ENCODE peak calls at places on chromosomes 6 and 20, in ten cellular contexts. One of them, this sample, is unnamed.

GRCh38 chr6:33073431-33073871 is at the start of gene HLA-DPA1:
- DNase-seq in A549: peak
- DNase-seq in thoracic aorta: no peak
- DNase-seq in fibroblast of lung: no peak
- DNase-seq in CD8-positive, alpha-beta T cell: peak
- DNase-seq in effector memory CD4-positive, alpha-beta T cell: no peak
- DNase-seq in ovary: no peak
- DNase-seq in caudate nucleus: no peak
- DNase-seq in GM12878: peak
- DNase-seq in pancreas: no peak
- DNase-seq in this sample: no peak

GRCh38 chr6:159758031-159759001 is 3.5 kb upstream of the ACAT2 start:
- DNase-seq in pancreas: no peak
- DNase-seq in caudate nucleus: no peak
- DNase-seq in thoracic aorta: no peak
- DNase-seq in ovary: no peak
- DNase-seq in CD8-positive, alpha-beta T cell: no peak
- DNase-seq in GM12878: no peak
- DNase-seq in effector memory CD4-positive, alpha-beta T cell: no peak
- DNase-seq in A549: peak
- DNase-seq in fibroblast of lung: peak
- DNase-seq in this sample: no peak

GRCh38 chr6:118509009-118509617 is 39.0 kb upstream of the PLN start:
- DNase-seq in CD8-positive, alpha-beta T cell: no peak
- DNase-seq in caudate nucleus: no peak
- DNase-seq in A549: peak
- DNase-seq in thoracic aorta: no peak
- DNase-seq in GM12878: no peak
- DNase-seq in fibroblast of lung: peak
- DNase-seq in ovary: no peak
- DNase-seq in effector memory CD4-positive, alpha-beta T cell: no peak
- DNase-seq in pancreas: no peak
- DNase-seq in this sample: no peak

GRCh38 chr6:54993948-54994347 is 147.4 kb downstream of the FAM83B start:
- DNase-seq in thoracic aorta: no peak
- DNase-seq in GM12878: no peak
- DNase-seq in fibroblast of lung: no peak
- DNase-seq in A549: no peak
- DNase-seq in effector memory CD4-positive, alpha-beta T cell: no peak
- DNase-seq in ovary: no peak
- DNase-seq in pancreas: no peak
- DNase-seq in CD8-positive, alpha-beta T cell: no peak
- DNase-seq in caudate nucleus: no peak
- DNase-seq in this sample: no peak

GRCh38 chr6:138160329-138161117 is 1.2 kb upstream of the ARFGEF3 start:
- DNase-seq in A549: no peak
- DNase-seq in thoracic aorta: no peak
- DNase-seq in effector memory CD4-positive, alpha-beta T cell: no peak
- DNase-seq in ovary: no peak
- DNase-seq in pancreas: no peak
- DNase-seq in fibroblast of lung: no peak
- DNase-seq in caudate nucleus: no peak
- DNase-seq in GM12878: no peak
- DNase-seq in CD8-positive, alpha-beta T cell: no peak
- DNase-seq in this sample: no peak

GRCh38 chr6:47062346-47062745 is 20.2 kb upstream of the ADGRF1 start:
- DNase-seq in GM12878: no peak
- DNase-seq in effector memory CD4-positive, alpha-beta T cell: no peak
- DNase-seq in thoracic aorta: no peak
- DNase-seq in pancreas: no peak
- DNase-seq in fibroblast of lung: no peak
- DNase-seq in CD8-positive, alpha-beta T cell: no peak
- DNase-seq in caudate nucleus: no peak
- DNase-seq in ovary: no peak
- DNase-seq in A549: no peak
- DNase-seq in this sample: no peak

GRCh38 chr6:6696867-6697531 is 108.5 kb downstream of the LY86 start:
- DNase-seq in caudate nucleus: no peak
- DNase-seq in A549: peak
- DNase-seq in CD8-positive, alpha-beta T cell: no peak
- DNase-seq in ovary: peak
- DNase-seq in pancreas: peak
- DNase-seq in effector memory CD4-positive, alpha-beta T cell: no peak
- DNase-seq in fibroblast of lung: peak
- DNase-seq in thoracic aorta: no peak
- DNase-seq in GM12878: no peak
- DNase-seq in this sample: peak

GRCh38 chr6:10643214-10643641 is 51.2 kb downstream of the C6orf52 start:
- DNase-seq in thoracic aorta: no peak
- DNase-seq in ovary: no peak
- DNase-seq in CD8-positive, alpha-beta T cell: no peak
- DNase-seq in fibroblast of lung: no peak
- DNase-seq in A549: no peak
- DNase-seq in pancreas: no peak
- DNase-seq in caudate nucleus: no peak
- DNase-seq in GM12878: no peak
- DNase-seq in effector memory CD4-positive, alpha-beta T cell: no peak
- DNase-seq in this sample: no peak

GRCh38 chr6:14035448-14035847 is 82.1 kb upstream of the CD83 start:
- DNase-seq in caudate nucleus: no peak
- DNase-seq in effector memory CD4-positive, alpha-beta T cell: no peak
- DNase-seq in CD8-positive, alpha-beta T cell: no peak
- DNase-seq in pancreas: peak
- DNase-seq in A549: no peak
- DNase-seq in GM12878: no peak
- DNase-seq in thoracic aorta: no peak
- DNase-seq in fibroblast of lung: peak
- DNase-seq in ovary: no peak
- DNase-seq in this sample: no peak

GRCh38 chr6:11983306-11983705 is 28.8 kb upstream of the HIVEP1 start:
- DNase-seq in effector memory CD4-positive, alpha-beta T cell: no peak
- DNase-seq in A549: no peak
- DNase-seq in fibroblast of lung: no peak
- DNase-seq in CD8-positive, alpha-beta T cell: no peak
- DNase-seq in pancreas: no peak
- DNase-seq in thoracic aorta: no peak
- DNase-seq in ovary: no peak
- DNase-seq in GM12878: no peak
- DNase-seq in caudate nucleus: no peak
- DNase-seq in this sample: no peak

GRCh38 chr20:19807901-19808300 is 49.8 kb downstream of the RIN2 start:
- DNase-seq in pancreas: no peak
- DNase-seq in thoracic aorta: no peak
- DNase-seq in GM12878: no peak
- DNase-seq in ovary: no peak
- DNase-seq in CD8-positive, alpha-beta T cell: no peak
- DNase-seq in effector memory CD4-positive, alpha-beta T cell: no peak
- DNase-seq in caudate nucleus: no peak
- DNase-seq in fibroblast of lung: peak
- DNase-seq in A549: no peak
- DNase-seq in this sample: no peak

GRCh38 chr6:147058786-147059434 is 145.3 kb upstream of the STXBP5 start:
- DNase-seq in fibroblast of lung: no peak
- DNase-seq in GM12878: no peak
- DNase-seq in thoracic aorta: no peak
- DNase-seq in pancreas: no peak
- DNase-seq in A549: no peak
- DNase-seq in ovary: no peak
- DNase-seq in caudate nucleus: no peak
- DNase-seq in CD8-positive, alpha-beta T cell: no peak
- DNase-seq in effector memory CD4-positive, alpha-beta T cell: no peak
- DNase-seq in this sample: no peak

GRCh38 chr20:17029698-17030097 is 197.1 kb upstream of the PCSK2 start:
- DNase-seq in caudate nucleus: no peak
- DNase-seq in effector memory CD4-positive, alpha-beta T cell: no peak
- DNase-seq in pancreas: no peak
- DNase-seq in CD8-positive, alpha-beta T cell: no peak
- DNase-seq in GM12878: no peak
- DNase-seq in thoracic aorta: no peak
- DNase-seq in ovary: no peak
- DNase-seq in fibroblast of lung: peak
- DNase-seq in A549: no peak
- DNase-seq in this sample: no peak

GRCh38 chr6:97591955-97592354 is 308.9 kb upstream of the MMS22L start:
- DNase-seq in caudate nucleus: no peak
- DNase-seq in pancreas: no peak
- DNase-seq in effector memory CD4-positive, alpha-beta T cell: no peak
- DNase-seq in CD8-positive, alpha-beta T cell: no peak
- DNase-seq in thoracic aorta: no peak
- DNase-seq in fibroblast of lung: no peak
- DNase-seq in A549: no peak
- DNase-seq in ovary: no peak
- DNase-seq in GM12878: no peak
- DNase-seq in this sample: no peak

GRCh38 chr6:41576667-41577066 is 30.5 kb downstream of the FOXP4 start:
- DNase-seq in A549: no peak
- DNase-seq in thoracic aorta: no peak
- DNase-seq in GM12878: no peak
- DNase-seq in caudate nucleus: no peak
- DNase-seq in ovary: no peak
- DNase-seq in effector memory CD4-positive, alpha-beta T cell: no peak
- DNase-seq in fibroblast of lung: no peak
- DNase-seq in pancreas: peak
- DNase-seq in CD8-positive, alpha-beta T cell: no peak
- DNase-seq in this sample: no peak

GRCh38 chr6:32073066-32073465 is 34.9 kb downstream of the CYP21A2 start:
- DNase-seq in CD8-positive, alpha-beta T cell: no peak
- DNase-seq in effector memory CD4-positive, alpha-beta T cell: no peak
- DNase-seq in GM12878: no peak
- DNase-seq in caudate nucleus: no peak
- DNase-seq in fibroblast of lung: no peak
- DNase-seq in thoracic aorta: no peak
- DNase-seq in pancreas: no peak
- DNase-seq in A549: no peak
- DNase-seq in ovary: no peak
- DNase-seq in this sample: no peak

DNA sequence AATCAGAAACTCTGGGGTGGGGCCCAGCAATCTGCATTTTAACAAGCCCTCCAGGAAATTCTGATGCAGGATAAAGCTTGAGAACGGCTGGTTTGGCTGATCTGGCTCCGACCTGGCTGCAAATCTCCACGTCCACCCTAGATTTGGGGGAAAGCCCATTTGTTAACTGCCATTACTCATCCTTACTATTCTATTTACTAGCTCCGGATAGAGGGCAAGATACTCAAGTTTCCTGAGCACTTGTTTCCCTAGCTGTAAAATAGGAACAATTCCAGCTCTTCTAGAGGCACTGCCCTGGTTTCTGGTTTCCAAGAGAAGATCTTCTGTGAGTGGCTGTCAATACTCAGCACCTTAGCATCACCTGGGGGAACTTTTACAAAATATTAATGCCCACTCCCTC is 44.4 kb downstream of the DAAM2 start:
- DNase-seq in thoracic aorta: no peak
- DNase-seq in ovary: no peak
- DNase-seq in effector memory CD4-positive, alpha-beta T cell: no peak
- DNase-seq in CD8-positive, alpha-beta T cell: no peak
- DNase-seq in A549: no peak
- DNase-seq in caudate nucleus: no peak
- DNase-seq in GM12878: no peak
- DNase-seq in pancreas: no peak
- DNase-seq in fibroblast of lung: peak
- DNase-seq in this sample: no peak
- H3K27ac ChIP-seq in thoracic aorta: peak
- H3K27ac ChIP-seq in ovary: no peak
- H3K27ac ChIP-seq in effector memory CD4-positive, alpha-beta T cell: no peak
- H3K27ac ChIP-seq in CD8-positive, alpha-beta T cell: no peak
- H3K27ac ChIP-seq in A549: no peak
- H3K27ac ChIP-seq in caudate nucleus: peak
- H3K27ac ChIP-seq in GM12878: no peak
- H3K27ac ChIP-seq in pancreas: no peak
- H3K27ac ChIP-seq in fibroblast of lung: no peak
- H3K27ac ChIP-seq in this sample: no peak

GRCh38 chr6:38577492-38577891 is 62.2 kb downstream of the BTBD9 start:
- DNase-seq in effector memory CD4-positive, alpha-beta T cell: no peak
- DNase-seq in caudate nucleus: no peak
- DNase-seq in ovary: no peak
- DNase-seq in fibroblast of lung: no peak
- DNase-seq in CD8-positive, alpha-beta T cell: no peak
- DNase-seq in pancreas: no peak
- DNase-seq in GM12878: no peak
- DNase-seq in thoracic aorta: no peak
- DNase-seq in A549: no peak
- DNase-seq in this sample: no peak
- H3K27ac ChIP-seq in effector memory CD4-positive, alpha-beta T cell: no peak
- H3K27ac ChIP-seq in caudate nucleus: no peak
- H3K27ac ChIP-seq in ovary: no peak
- H3K27ac ChIP-seq in fibroblast of lung: no peak
- H3K27ac ChIP-seq in CD8-positive, alpha-beta T cell: no peak
- H3K27ac ChIP-seq in pancreas: no peak
- H3K27ac ChIP-seq in GM12878: no peak
- H3K27ac ChIP-seq in thoracic aorta: no peak
- H3K27ac ChIP-seq in A549: no peak
- H3K27ac ChIP-seq in this sample: no peak

GRCh38 chr20:4918473-4918872 is 82.8 kb downstream of the SLC23A2 start:
- DNase-seq in pancreas: no peak
- DNase-seq in fibroblast of lung: no peak
- DNase-seq in CD8-positive, alpha-beta T cell: no peak
- DNase-seq in effector memory CD4-positive, alpha-beta T cell: no peak
- DNase-seq in thoracic aorta: no peak
- DNase-seq in A549: no peak
- DNase-seq in GM12878: no peak
- DNase-seq in ovary: no peak
- DNase-seq in caudate nucleus: no peak
- DNase-seq in this sample: no peak
- H3K27ac ChIP-seq in pancreas: no peak
- H3K27ac ChIP-seq in fibroblast of lung: no peak
- H3K27ac ChIP-seq in CD8-positive, alpha-beta T cell: no peak
- H3K27ac ChIP-seq in effector memory CD4-positive, alpha-beta T cell: no peak
- H3K27ac ChIP-seq in thoracic aorta: peak
- H3K27ac ChIP-seq in A549: no peak
- H3K27ac ChIP-seq in GM12878: no peak
- H3K27ac ChIP-seq in ovary: no peak
- H3K27ac ChIP-seq in caudate nucleus: peak
- H3K27ac ChIP-seq in this sample: no peak

GRCh38 chr6:136500414-136500813 is 49.8 kb downstream of the MAP7 start:
- DNase-seq in caudate nucleus: no peak
- DNase-seq in effector memory CD4-positive, alpha-beta T cell: no peak
- DNase-seq in ovary: no peak
- DNase-seq in CD8-positive, alpha-beta T cell: no peak
- DNase-seq in pancreas: no peak
- DNase-seq in A549: no peak
- DNase-seq in GM12878: no peak
- DNase-seq in fibroblast of lung: no peak
- DNase-seq in thoracic aorta: no peak
- DNase-seq in this sample: no peak
- H3K27ac ChIP-seq in caudate nucleus: no peak
- H3K27ac ChIP-seq in effector memory CD4-positive, alpha-beta T cell: no peak
- H3K27ac ChIP-seq in ovary: no peak
- H3K27ac ChIP-seq in CD8-positive, alpha-beta T cell: no peak
- H3K27ac ChIP-seq in pancreas: no peak
- H3K27ac ChIP-seq in A549: no peak
- H3K27ac ChIP-seq in GM12878: no peak
- H3K27ac ChIP-seq in fibroblast of lung: no peak
- H3K27ac ChIP-seq in thoracic aorta: no peak
- H3K27ac ChIP-seq in this sample: no peak

DNA sequence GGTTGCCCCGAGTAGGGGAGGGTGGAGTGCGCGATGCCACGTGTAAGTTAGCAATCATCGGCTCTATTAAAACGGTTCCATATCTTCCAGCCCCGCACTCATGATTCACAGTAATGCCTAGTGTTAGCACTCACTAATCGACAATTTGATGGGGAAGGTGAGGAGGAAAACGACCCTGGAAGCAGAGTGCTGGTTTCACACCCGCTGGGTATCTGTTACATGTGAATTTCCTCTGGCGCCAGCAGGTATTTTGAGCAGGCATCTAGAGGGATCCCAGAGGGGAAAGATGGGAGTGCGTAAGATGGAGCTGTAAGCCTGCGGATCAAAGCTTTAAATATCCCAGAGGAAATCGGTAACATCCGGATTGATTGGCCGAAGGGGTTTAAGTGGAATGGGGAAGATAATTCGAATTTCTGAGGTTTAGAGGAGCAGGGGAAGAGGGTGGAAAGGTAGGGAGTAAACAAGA is 34.7 kb upstream of the TCF21 start:
- DNase-seq in caudate nucleus: no peak
- DNase-seq in ovary: no peak
- DNase-seq in thoracic aorta: no peak
- DNase-seq in pancreas: no peak
- DNase-seq in effector memory CD4-positive, alpha-beta T cell: no peak
- DNase-seq in fibroblast of lung: no peak
- DNase-seq in GM12878: no peak
- DNase-seq in A549: no peak
- DNase-seq in CD8-positive, alpha-beta T cell: no peak
- DNase-seq in this sample: no peak
- H3K27ac ChIP-seq in caudate nucleus: no peak
- H3K27ac ChIP-seq in ovary: no peak
- H3K27ac ChIP-seq in thoracic aorta: no peak
- H3K27ac ChIP-seq in pancreas: no peak
- H3K27ac ChIP-seq in effector memory CD4-positive, alpha-beta T cell: no peak
- H3K27ac ChIP-seq in fibroblast of lung: no peak
- H3K27ac ChIP-seq in GM12878: no peak
- H3K27ac ChIP-seq in A549: no peak
- H3K27ac ChIP-seq in CD8-positive, alpha-beta T cell: no peak
- H3K27ac ChIP-seq in this sample: no peak